ENCODE peak calls at places on chromosomes 3 and 15, in nine cellular contexts. C is psoas muscle, B is mucosa of descending colon, U is colonic mucosa, X is heart right ventricle, I is AG10803, Z is right cardiac atrium, O is tibial artery, M is left ventricle myocardium inferior. N is an unnamed sample.

GRCh38 chr3:46429250-46429649 is 22.2 kb downstream of the CCRL2 start:
- DNase-seq in C (no peak), B (no peak), U (no peak), X (no peak), I (no peak), Z (no peak), O (no peak), M (no peak), N (no peak)

GRCh38 chr3:24596626-24597025 is 102.0 kb upstream of the THRB start:
- DNase-seq in C (no peak), B (no peak), U (no peak), X (no peak), I (no peak), Z (no peak), O (no peak), M (no peak), N (no peak)

GRCh38 chr15:100457201-100457600 is 71.5 kb downstream of the CERS3 start:
- DNase-seq in C (no peak), B (no peak), U (no peak), X (no peak), I (peak), Z (no peak), O (no peak), M (no peak), N (no peak)

GRCh38 chr15:21262851-21263400 is 177.4 kb downstream of the POTEB3 start:
- DNase-seq in C (no peak), B (no peak), U (no peak), X (no peak), I (no peak), Z (no peak), O (no peak), M (no peak), N (no peak)

GRCh38 chr3:48507256-48508061 is 3.5 kb upstream of the SHISA5 start:
- DNase-seq in C (peak), B (peak), U (peak), X (peak), I (peak), Z (peak), O (peak), M (peak), N (no peak)

GRCh38 chr3:48596157-48596556 is 1.0 kb upstream of the COL7A1 start:
- DNase-seq in C (no peak), B (no peak), U (no peak), X (no peak), I (no peak), Z (peak), O (no peak), M (no peak), N (no peak)

GRCh38 chr3:185558395-185558794 is 6.0 kb upstream of the LIPH start:
- DNase-seq in C (no peak), B (peak), U (peak), X (no peak), I (no peak), Z (no peak), O (no peak), M (no peak), N (no peak)

GRCh38 chr15:48566669-48567068 is 78.8 kb downstream of the FBN1 start:
- DNase-seq in C (no peak), B (no peak), U (no peak), X (no peak), I (peak), Z (no peak), O (no peak), M (no peak), N (no peak)

GRCh38 chr3:25687742-25688141 is 23.0 kb upstream of the TOP2B start:
- DNase-seq in C (no peak), B (no peak), U (no peak), X (no peak), I (no peak), Z (no peak), O (no peak), M (no peak), N (no peak)

GRCh38 chr3:172332256-172333041 is 115.8 kb downstream of the GHSR start:
- DNase-seq in C (no peak), B (peak), U (peak), X (peak), I (peak), Z (peak), O (peak), M (peak), N (no peak)

GRCh38 chr3:177084616-177085015 is 112.7 kb downstream of the TBL1XR1 start:
- DNase-seq in C (no peak), B (no peak), U (no peak), X (no peak), I (no peak), Z (no peak), O (no peak), M (no peak), N (no peak)
- H3K4me3 ChIP-seq in C (no peak), B (no peak), U (no peak), X (no peak), I (no peak), Z (no peak), O (no peak), M (no peak), N (no peak)

DNA sequence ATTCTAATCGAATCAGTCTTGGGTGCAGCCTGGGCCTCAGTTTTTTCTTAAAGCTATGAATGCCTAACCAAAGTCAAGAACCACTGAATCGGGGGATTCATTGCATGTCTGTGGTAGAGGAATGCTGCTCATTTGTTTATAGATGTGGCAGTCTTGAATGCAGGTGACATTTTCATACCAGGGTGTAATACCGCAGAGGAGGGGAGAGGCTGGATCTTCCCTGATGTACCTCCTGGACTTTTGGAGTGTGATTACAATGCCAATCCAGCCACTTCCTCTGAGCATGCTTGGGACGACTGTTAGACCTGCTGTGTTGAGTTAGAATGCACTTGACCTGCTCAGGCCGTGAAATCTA is 42.7 kb downstream of the GOLGA6A start:
- DNase-seq in C (no peak), B (no peak), U (no peak), X (no peak), I (no peak), Z (no peak), O (no peak), M (no peak), N (no peak)
- H3K4me3 ChIP-seq in C (no peak), B (no peak), U (no peak), X (no peak), I (no peak), Z (no peak), O (no peak), M (no peak), N (no peak)

GRCh38 chr15:69874321-69874720 is 223.4 kb downstream of the TLE3 start:
- DNase-seq in C (no peak), B (no peak), U (no peak), X (no peak), I (no peak), Z (no peak), O (no peak), M (no peak), N (no peak)

GRCh38 chr15:69876556-69876955 is 221.2 kb downstream of the TLE3 start:
- DNase-seq in C (no peak), B (no peak), U (no peak), X (no peak), I (no peak), Z (peak), O (no peak), M (no peak), N (no peak)

GRCh38 chr15:69880616-69881309 is 217.0 kb downstream of the TLE3 start:
- DNase-seq in C (no peak), B (no peak), U (no peak), X (no peak), I (no peak), Z (no peak), O (no peak), M (no peak), N (no peak)

GRCh38 chr15:69873807-69874206 is 223.9 kb downstream of the TLE3 start:
- DNase-seq in C (no peak), B (no peak), U (no peak), X (no peak), I (no peak), Z (no peak), O (no peak), M (no peak), N (no peak)

DNA sequence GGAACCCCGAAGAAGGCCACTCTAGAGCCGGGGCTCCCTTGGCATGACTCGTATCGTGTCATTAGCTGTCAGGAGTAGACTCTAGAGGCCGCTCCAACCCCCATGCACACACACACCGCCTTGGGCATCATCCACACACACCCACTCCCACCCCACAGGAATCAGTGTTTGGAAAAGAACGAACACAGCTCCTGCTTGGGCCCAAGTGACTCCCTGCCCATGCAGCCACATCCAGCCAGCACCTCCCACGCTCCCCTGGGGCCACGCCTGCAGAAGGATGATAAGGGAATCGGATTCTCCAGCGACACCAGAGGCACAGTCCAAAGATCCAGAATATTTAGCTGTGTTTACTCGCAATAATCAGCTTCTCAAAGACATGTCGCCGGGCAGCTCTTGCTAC is 221.7 kb downstream of the TLE3 start:
- DNase-seq in C (no peak), B (no peak), U (no peak), X (no peak), I (no peak), Z (peak), O (no peak), M (no peak), N (no peak)
- H3K4me3 ChIP-seq in C (no peak), B (no peak), U (no peak), X (no peak), I (no peak), Z (no peak), O (no peak), M (no peak), N (no peak)

GRCh38 chr15:38688096-38688495 is 123.5 kb upstream of the RASGRP1 start:
- DNase-seq in C (no peak), B (no peak), U (no peak), X (no peak), I (no peak), Z (no peak), O (no peak), M (no peak), N (no peak)
- H3K4me3 ChIP-seq in C (no peak), B (no peak), U (no peak), X (no peak), I (no peak), Z (no peak), O (no peak), M (no peak), N (no peak)

GRCh38 chr3:142886938-142887337 is 1.9 kb downstream of the PCOLCE2 start:
- DNase-seq in C (no peak), B (no peak), U (no peak), X (no peak), I (peak), Z (no peak), O (no peak), M (no peak), N (no peak)

GRCh38 chr3:142888484-142889262 is at the start of gene PCOLCE2:
- DNase-seq in C (peak), B (peak), U (no peak), X (no peak), I (peak), Z (peak), O (peak), M (peak), N (no peak)

GRCh38 chr3:142890592-142890991 is 1.7 kb upstream of the PCOLCE2 start:
- DNase-seq in C (no peak), B (no peak), U (no peak), X (no peak), I (no peak), Z (no peak), O (no peak), M (no peak), N (no peak)

GRCh38 chr3:142888099-142888483 is 792 bp downstream of the PCOLCE2 start:
- DNase-seq in C (no peak), B (no peak), U (no peak), X (peak), I (peak), Z (peak), O (peak), M (peak), N (no peak)

DNA sequence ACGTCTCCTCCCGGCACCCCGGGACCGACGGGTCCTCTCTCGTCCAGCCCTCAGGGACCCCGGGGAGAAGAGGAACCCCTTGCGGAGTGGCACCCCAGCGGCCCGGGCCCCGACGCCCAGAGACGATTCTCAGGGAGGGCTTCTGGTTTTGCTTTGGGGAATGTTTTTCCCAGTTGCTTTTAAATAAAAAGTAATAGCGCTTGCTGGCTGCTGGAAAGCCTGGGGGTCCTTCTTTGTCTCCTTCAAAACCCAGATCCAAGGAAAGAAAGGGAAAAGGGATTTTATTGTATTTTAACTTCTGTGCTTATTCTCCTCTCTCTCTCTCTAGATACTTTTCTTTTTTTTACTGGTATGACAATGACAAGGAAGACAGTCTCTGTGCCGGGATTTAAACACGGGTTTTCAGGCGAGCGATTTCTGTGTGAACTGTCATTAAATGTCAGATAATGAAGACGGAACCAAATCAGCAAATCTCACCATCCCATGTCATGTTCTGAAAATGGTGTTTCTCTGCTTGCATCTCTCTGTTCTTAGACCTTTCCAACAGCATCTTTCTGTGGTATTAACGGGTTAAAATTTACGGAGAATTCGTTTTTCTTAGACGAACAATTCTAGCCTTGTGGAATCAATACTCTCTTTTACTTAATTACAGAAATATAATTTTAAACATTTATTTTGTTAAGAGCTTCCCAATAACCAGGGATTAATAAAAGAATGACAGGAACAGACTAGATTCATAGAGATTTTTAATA is 556 bp upstream of the PCOLCE2 start:
- DNase-seq in C (no peak), B (no peak), U (no peak), X (no peak), I (no peak), Z (no peak), O (no peak), M (no peak), N (no peak)
- H3K4me3 ChIP-seq in C (peak), B (no peak), U (peak), X (peak), I (peak), Z (peak), O (peak), M (peak), N (peak)

DNA sequence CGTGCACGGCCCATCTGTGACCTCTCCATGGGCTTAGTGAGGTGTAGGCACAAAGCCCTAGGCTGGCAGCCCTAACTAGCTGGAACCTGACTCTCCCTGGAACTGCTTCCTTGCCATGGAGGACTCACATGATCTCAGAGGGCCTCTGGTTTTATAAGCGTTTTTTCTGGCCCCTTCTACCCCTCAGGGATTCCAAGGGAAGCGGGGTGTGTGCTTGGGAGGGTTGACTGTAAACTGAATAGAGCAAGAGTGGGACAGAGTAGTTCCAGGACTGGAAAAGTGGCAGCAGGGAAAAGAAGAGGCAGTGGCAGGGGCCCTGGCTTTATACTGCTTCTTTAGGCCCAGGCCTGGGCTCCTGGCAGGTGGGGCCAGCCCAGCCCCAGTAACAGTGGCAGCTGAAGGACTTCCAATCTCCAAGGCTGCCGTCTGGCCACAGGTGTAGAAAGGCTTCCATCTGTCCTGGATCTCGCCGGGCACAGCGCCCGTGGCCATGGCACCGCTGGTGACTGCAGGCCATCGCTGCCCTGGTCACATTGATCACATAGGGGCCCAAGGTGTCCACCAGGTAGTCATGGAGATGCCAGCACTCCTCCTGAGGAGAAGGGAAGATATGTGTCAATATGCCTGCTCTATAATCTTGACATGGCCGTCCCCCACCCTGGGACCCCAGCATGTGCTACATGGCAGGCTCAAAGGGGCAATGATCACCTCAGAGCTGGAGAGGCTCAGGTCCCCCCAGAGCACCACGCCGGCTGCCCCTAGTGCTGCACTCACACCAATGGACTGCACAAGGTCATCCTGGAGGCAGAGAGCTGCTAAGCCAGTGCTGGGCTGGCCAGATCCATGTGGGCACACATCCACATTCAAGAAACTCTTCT is 934 bp upstream of the IFRD2 start:
- DNase-seq in C (no peak), B (peak), U (no peak), X (no peak), I (no peak), Z (no peak), O (no peak), M (peak), N (peak)
- H3K4me3 ChIP-seq in C (peak), B (no peak), U (peak), X (no peak), I (peak), Z (peak), O (peak), M (peak), N (peak)

DNA sequence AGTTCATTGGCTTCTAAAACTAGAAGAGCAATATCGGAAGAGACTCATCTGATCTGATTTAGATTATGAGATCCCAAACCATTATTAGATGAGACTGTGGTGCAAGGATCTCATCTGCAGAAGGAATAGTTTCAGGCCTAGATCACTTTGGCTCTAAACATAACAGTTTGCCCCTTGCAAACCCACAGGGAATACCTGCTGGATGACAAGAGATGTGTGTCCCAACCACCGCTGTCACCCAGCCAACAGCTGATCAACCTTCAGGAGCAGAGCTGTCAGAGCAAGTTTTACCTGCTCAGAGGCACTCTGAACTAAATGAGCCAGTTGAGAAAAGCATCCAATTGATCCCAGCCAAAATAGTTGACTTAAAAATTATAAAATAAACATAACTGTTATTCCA is 64.0 kb upstream of the ST3GAL6 start:
- DNase-seq in C (no peak), B (no peak), U (no peak), X (no peak), I (no peak), Z (no peak), O (no peak), M (no peak), N (no peak)
- H3K4me3 ChIP-seq in C (no peak), B (no peak), U (no peak), X (no peak), I (no peak), Z (no peak), O (no peak), M (no peak), N (no peak)

DNA sequence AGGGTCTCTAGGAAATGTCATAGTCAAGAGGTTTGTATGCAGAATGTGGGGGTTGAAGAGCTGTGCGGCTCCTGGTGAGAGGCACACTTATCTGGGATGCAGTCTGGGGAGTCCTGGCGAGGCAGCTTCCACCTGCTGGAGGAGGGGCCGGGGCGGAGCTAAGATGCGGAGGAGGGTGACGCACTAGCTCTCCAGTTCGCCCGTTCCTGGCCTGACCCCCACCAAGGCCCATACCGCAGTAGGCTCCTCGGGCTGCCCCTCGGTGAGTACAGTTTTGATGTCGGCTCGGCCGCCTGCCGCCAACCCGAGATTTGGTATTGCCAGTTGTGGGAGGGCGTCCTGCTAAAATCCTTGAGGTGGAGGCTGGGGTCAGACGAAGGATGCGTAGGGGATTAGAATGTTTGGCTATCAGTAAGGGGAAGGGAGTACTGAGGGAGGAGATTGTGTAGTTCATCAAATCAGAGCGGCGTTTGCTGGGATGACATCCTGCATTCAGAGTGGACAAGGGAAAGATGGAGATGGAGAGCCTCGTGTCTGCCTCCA is at the start of gene SCG5:
- DNase-seq in C (no peak), B (peak), U (peak), X (no peak), I (no peak), Z (peak), O (no peak), M (no peak), N (no peak)
- H3K4me3 ChIP-seq in C (no peak), B (no peak), U (peak), X (no peak), I (peak), Z (no peak), O (no peak), M (peak), N (peak)

GRCh38 chr3:49928511-49929017 is 1.0 kb downstream of the MON1A start:
- DNase-seq in C (no peak), B (peak), U (peak), X (no peak), I (no peak), Z (no peak), O (no peak), M (no peak), N (no peak)
- H3K4me3 ChIP-seq in C (peak), B (no peak), U (peak), X (no peak), I (peak), Z (no peak), O (peak), M (peak), N (peak)

GRCh38 chr15:89379423-89379735 is 44.8 kb upstream of the POLG start:
- DNase-seq in C (no peak), B (no peak), U (no peak), X (no peak), I (no peak), Z (no peak), O (no peak), M (no peak), N (no peak)
- H3K4me3 ChIP-seq in C (peak), B (no peak), U (peak), X (peak), I (no peak), Z (peak), O (no peak), M (peak), N (peak)